ENCODE peak calls at places on chromosomes 2 and 18, in five cellular contexts. One of them, this sample, is unnamed.

GRCh38 chr18:46950064-46950656 is 32.8 kb downstream of the KATNAL2 start:
- DNase-seq in stomach: no peak
- DNase-seq in IMR-90: no peak
- DNase-seq in fibroblast of lung: no peak
- DNase-seq in K562: peak; percentile 16
- DNase-seq in this sample: peak; percentile 3

GRCh38 chr2:3498783-3499394 is 20.4 kb downstream of the ADI1 start:
- DNase-seq in stomach: no peak
- DNase-seq in IMR-90: no peak
- DNase-seq in fibroblast of lung: no peak
- DNase-seq in K562: no peak
- DNase-seq in this sample: no peak

GRCh38 chr2:147450661-147451060 is 394.2 kb upstream of the ACVR2A start:
- DNase-seq in stomach: no peak
- DNase-seq in IMR-90: no peak
- DNase-seq in fibroblast of lung: no peak
- DNase-seq in K562: no peak
- DNase-seq in this sample: no peak

GRCh38 chr18:48227206-48227605 is 182.0 kb downstream of the ZBTB7C start:
- DNase-seq in stomach: no peak
- DNase-seq in IMR-90: no peak
- DNase-seq in fibroblast of lung: no peak
- DNase-seq in K562: no peak
- DNase-seq in this sample: no peak

GRCh38 chr2:62333961-62334360 is 138.0 kb downstream of the B3GNT2 start:
- DNase-seq in stomach: no peak
- DNase-seq in IMR-90: no peak
- DNase-seq in fibroblast of lung: no peak
- DNase-seq in K562: no peak
- DNase-seq in this sample: no peak

GRCh38 chr2:237743024-237743423 is 55.6 kb upstream of the RBM44 start:
- DNase-seq in stomach: no peak
- DNase-seq in IMR-90: no peak
- DNase-seq in fibroblast of lung: no peak
- DNase-seq in K562: no peak
- DNase-seq in this sample: no peak

GRCh38 chr2:234771985-234772774 is 179.6 kb upstream of the SH3BP4 start:
- DNase-seq in stomach: no peak
- DNase-seq in IMR-90: peak; percentile 27
- DNase-seq in fibroblast of lung: peak; percentile 82
- DNase-seq in K562: no peak
- DNase-seq in this sample: peak; percentile 70

GRCh38 chr18:9454061-9454703 is 21.1 kb upstream of the RALBP1 start:
- DNase-seq in stomach: no peak
- DNase-seq in IMR-90: peak; percentile 49
- DNase-seq in fibroblast of lung: peak; percentile 90
- DNase-seq in K562: no peak
- DNase-seq in this sample: peak; percentile 29

GRCh38 chr2:144481666-144482065 is 38.3 kb downstream of the ZEB2 start:
- DNase-seq in stomach: no peak
- DNase-seq in IMR-90: no peak
- DNase-seq in fibroblast of lung: no peak
- DNase-seq in K562: no peak
- DNase-seq in this sample: no peak

GRCh38 chr2:8090748-8091700 is 590.8 kb upstream of the ID2 start:
- DNase-seq in stomach: no peak
- DNase-seq in IMR-90: peak; percentile 93
- DNase-seq in fibroblast of lung: peak; percentile 90
- DNase-seq in K562: peak; percentile 24
- DNase-seq in this sample: peak; percentile 89

GRCh38 chr18:77209587-77209986 is 40.1 kb upstream of the GALR1 start:
- DNase-seq in stomach: no peak
- DNase-seq in IMR-90: peak; percentile 90
- DNase-seq in fibroblast of lung: peak; percentile 42
- DNase-seq in K562: no peak
- DNase-seq in this sample: peak; percentile 17

GRCh38 chr2:25314514-25315315 is 27.0 kb downstream of the DNMT3A start:
- DNase-seq in stomach: peak; percentile 68
- DNase-seq in IMR-90: peak; percentile 29
- DNase-seq in fibroblast of lung: peak; percentile 55
- DNase-seq in K562: no peak
- DNase-seq in this sample: no peak

GRCh38 chr18:7987284-7987976 is 420.3 kb downstream of the PTPRM start:
- DNase-seq in stomach: no peak
- DNase-seq in IMR-90: peak; percentile 87
- DNase-seq in fibroblast of lung: peak; percentile 85
- DNase-seq in K562: no peak
- DNase-seq in this sample: peak; percentile 79

GRCh38 chr2:239819974-239820555 is 205.1 kb downstream of the NDUFA10 start:
- DNase-seq in stomach: peak; percentile 16
- DNase-seq in IMR-90: no peak
- DNase-seq in fibroblast of lung: peak; percentile 31
- DNase-seq in K562: no peak
- DNase-seq in this sample: no peak

GRCh38 chr2:218745559-218746469 is 35.2 kb downstream of the TTLL4 start:
- DNase-seq in stomach: peak; percentile 43
- DNase-seq in IMR-90: peak; percentile 65
- DNase-seq in fibroblast of lung: peak; percentile 55
- DNase-seq in K562: no peak
- DNase-seq in this sample: peak; percentile 40

GRCh38 chr2:197276156-197276555 is 34.4 kb downstream of the ANKRD44 start:
- DNase-seq in stomach: no peak
- DNase-seq in IMR-90: no peak
- DNase-seq in fibroblast of lung: no peak
- DNase-seq in K562: no peak
- DNase-seq in this sample: no peak

GRCh38 chr2:197273485-197273884 is 37.1 kb downstream of the ANKRD44 start:
- DNase-seq in stomach: peak; percentile 90
- DNase-seq in IMR-90: no peak
- DNase-seq in fibroblast of lung: peak; percentile 26
- DNase-seq in K562: no peak
- DNase-seq in this sample: no peak

GRCh38 chr2:197274937-197275336 is 35.6 kb downstream of the ANKRD44 start:
- DNase-seq in stomach: no peak
- DNase-seq in IMR-90: no peak
- DNase-seq in fibroblast of lung: no peak
- DNase-seq in K562: no peak
- DNase-seq in this sample: no peak

GRCh38 chr2:197277726-197278259 is 32.8 kb downstream of the ANKRD44 start:
- DNase-seq in stomach: no peak
- DNase-seq in IMR-90: no peak
- DNase-seq in fibroblast of lung: no peak
- DNase-seq in K562: no peak
- DNase-seq in this sample: no peak

DNA sequence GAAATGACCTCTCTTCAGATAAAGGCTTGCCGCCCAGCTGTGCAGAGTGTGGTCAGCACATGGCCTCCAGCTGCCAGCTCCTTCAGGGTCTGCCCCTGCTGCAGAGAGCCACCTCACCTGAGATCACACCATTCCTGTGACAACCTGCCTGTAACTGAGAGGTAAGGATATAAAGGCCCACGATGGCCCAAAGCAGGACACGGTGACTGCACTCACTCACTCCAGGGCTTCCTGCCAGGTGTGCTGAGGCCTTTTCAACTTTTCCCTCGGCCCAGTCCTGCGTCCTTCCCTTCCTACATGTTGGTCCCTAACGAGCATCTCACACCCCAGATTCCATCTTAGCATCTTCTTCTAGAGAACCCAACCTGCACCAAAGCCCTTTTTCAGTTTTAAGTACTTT is 36.2 kb downstream of the ANKRD44 start:
- DNase-seq in stomach: no peak
- DNase-seq in IMR-90: no peak
- DNase-seq in fibroblast of lung: no peak
- DNase-seq in K562: no peak
- DNase-seq in this sample: no peak
- TF ChIP-seq CTCF in stomach: no peak
- TF ChIP-seq CTCF in IMR-90: no peak
- TF ChIP-seq CTCF in fibroblast of lung: no peak
- TF ChIP-seq CTCF in K562: no peak
- TF ChIP-seq CTCF in this sample: no peak

GRCh38 chr2:109703798-109704197 is 89.6 kb downstream of the SOWAHC start:
- DNase-seq in stomach: no peak
- DNase-seq in IMR-90: no peak
- DNase-seq in fibroblast of lung: no peak
- DNase-seq in K562: no peak
- DNase-seq in this sample: no peak

GRCh38 chr2:109700680-109701274 is 86.6 kb downstream of the SOWAHC start:
- DNase-seq in stomach: no peak
- DNase-seq in IMR-90: no peak
- DNase-seq in fibroblast of lung: peak; percentile 5
- DNase-seq in K562: no peak
- DNase-seq in this sample: no peak

GRCh38 chr2:109703076-109703475 is 88.9 kb downstream of the SOWAHC start:
- DNase-seq in stomach: no peak
- DNase-seq in IMR-90: no peak
- DNase-seq in fibroblast of lung: peak; percentile 74
- DNase-seq in K562: no peak
- DNase-seq in this sample: peak; percentile 94

GRCh38 chr2:109701362-109701761 is 87.2 kb downstream of the SOWAHC start:
- DNase-seq in stomach: no peak
- DNase-seq in IMR-90: no peak
- DNase-seq in fibroblast of lung: peak; percentile 82
- DNase-seq in K562: no peak
- DNase-seq in this sample: no peak

GRCh38 chr2:109702250-109702985 is 88.3 kb downstream of the SOWAHC start:
- DNase-seq in stomach: no peak
- DNase-seq in IMR-90: peak; percentile 63
- DNase-seq in fibroblast of lung: peak; percentile 93
- DNase-seq in K562: no peak
- DNase-seq in this sample: peak; percentile 91
- H3K4me3 ChIP-seq in stomach: no peak overlapping the region
- H3K4me3 ChIP-seq in IMR-90: no peak overlapping the region
- H3K4me3 ChIP-seq in fibroblast of lung: no peak overlapping the region
- H3K4me3 ChIP-seq in K562: no peak overlapping the region
- H3K4me3 ChIP-seq in this sample: peak overlapping the region; percentile 15

GRCh38 chr18:58046087-58046793 is 2.2 kb downstream of the NEDD4L start:
- DNase-seq in stomach: no peak
- DNase-seq in IMR-90: no peak
- DNase-seq in fibroblast of lung: peak; percentile 21
- DNase-seq in K562: no peak
- DNase-seq in this sample: no peak
- TF ChIP-seq CTCF in stomach: no peak
- TF ChIP-seq CTCF in IMR-90: no peak
- TF ChIP-seq CTCF in fibroblast of lung: no peak
- TF ChIP-seq CTCF in K562: no peak
- TF ChIP-seq CTCF in this sample: no peak

GRCh38 chr2:73282924-73283544 is 1.2 kb downstream of the FBXO41 start:
- DNase-seq in stomach: no peak
- DNase-seq in IMR-90: no peak
- DNase-seq in fibroblast of lung: no peak
- DNase-seq in K562: no peak
- DNase-seq in this sample: no peak
- H3K4me3 ChIP-seq in stomach: peak overlapping the region; percentile 86
- H3K4me3 ChIP-seq in IMR-90: peak overlapping the region; percentile 63
- H3K4me3 ChIP-seq in fibroblast of lung: peak overlapping the region; percentile 63
- H3K4me3 ChIP-seq in K562: peak overlapping the region; percentile 58
- H3K4me3 ChIP-seq in this sample: no peak overlapping the region

GRCh38 chr2:142170847-142171246 is 40.0 kb upstream of the LRP1B start:
- DNase-seq in stomach: no peak
- DNase-seq in IMR-90: no peak
- DNase-seq in fibroblast of lung: no peak
- DNase-seq in K562: no peak
- DNase-seq in this sample: no peak

GRCh38 chr2:142165790-142166189 is 35.0 kb upstream of the LRP1B start:
- DNase-seq in stomach: no peak
- DNase-seq in IMR-90: peak; percentile 65
- DNase-seq in fibroblast of lung: peak; percentile 49
- DNase-seq in K562: no peak
- DNase-seq in this sample: peak; percentile 20
- TF ChIP-seq CTCF in stomach: no peak
- TF ChIP-seq CTCF in IMR-90: peak; percentile 57
- TF ChIP-seq CTCF in fibroblast of lung: peak; percentile 48
- TF ChIP-seq CTCF in K562: no peak
- TF ChIP-seq CTCF in this sample: peak; percentile 28

GRCh38 chr18:69400976-69401474 is 337 bp downstream of the DOK6 start:
- DNase-seq in stomach: no peak
- DNase-seq in IMR-90: peak; percentile 16
- DNase-seq in fibroblast of lung: peak; percentile 44
- DNase-seq in K562: no peak
- DNase-seq in this sample: peak; percentile 26

GRCh38 chr18:69399253-69399652 is 1.4 kb upstream of the DOK6 start:
- DNase-seq in stomach: no peak
- DNase-seq in IMR-90: no peak
- DNase-seq in fibroblast of lung: no peak
- DNase-seq in K562: no peak
- DNase-seq in this sample: no peak

GRCh38 chr18:69402219-69402989 is 1.7 kb downstream of the DOK6 start:
- DNase-seq in stomach: no peak
- DNase-seq in IMR-90: no peak
- DNase-seq in fibroblast of lung: peak; percentile 1
- DNase-seq in K562: no peak
- DNase-seq in this sample: no peak

GRCh38 chr18:69400253-69400975 is at the start of gene DOK6:
- DNase-seq in stomach: no peak
- DNase-seq in IMR-90: peak; percentile 69
- DNase-seq in fibroblast of lung: peak; percentile 85
- DNase-seq in K562: no peak
- DNase-seq in this sample: peak; percentile 55

DNA sequence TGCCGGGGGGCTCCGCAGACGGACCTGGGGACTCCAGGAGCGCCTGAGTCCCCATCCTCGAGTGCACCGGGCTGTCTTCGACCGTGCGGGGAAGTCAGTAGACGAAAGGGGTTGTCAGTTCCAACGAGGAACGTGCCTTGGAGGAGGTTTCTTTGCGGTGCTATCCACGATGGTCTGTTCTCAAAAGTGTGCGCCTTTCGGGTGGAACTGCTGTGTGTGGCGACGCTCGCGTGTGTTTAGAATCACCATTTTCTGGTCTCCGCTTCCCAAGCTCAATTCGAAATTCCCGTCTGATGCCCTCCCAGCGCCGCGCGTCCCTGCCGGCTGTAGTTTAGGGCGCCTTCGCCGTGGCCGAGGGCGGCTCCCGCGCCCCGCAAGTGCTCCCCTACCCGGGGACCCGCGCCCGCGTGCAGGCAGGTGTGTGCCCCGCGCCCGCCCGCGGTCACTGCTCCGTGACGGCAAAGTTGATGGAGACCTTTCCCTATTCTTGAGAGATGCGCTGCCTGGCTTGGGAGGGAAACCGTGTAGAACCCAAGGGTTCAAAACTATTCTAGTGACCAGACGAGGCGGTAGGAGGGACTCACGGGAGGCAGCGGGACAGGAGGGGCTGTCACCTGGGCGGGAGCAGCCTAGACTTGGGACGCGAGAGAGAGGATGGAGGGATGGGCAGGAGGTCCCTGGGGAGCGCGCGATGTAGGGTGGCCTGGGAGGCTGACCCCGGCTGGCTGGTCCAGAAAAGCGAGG is 959 bp downstream of the DOK6 start:
- DNase-seq in stomach: no peak
- DNase-seq in IMR-90: peak; percentile 8
- DNase-seq in fibroblast of lung: peak; percentile 30
- DNase-seq in K562: no peak
- DNase-seq in this sample: peak; percentile 14
- H3K4me3 ChIP-seq in stomach: peak overlapping the region; percentile 59
- H3K4me3 ChIP-seq in IMR-90: peak overlapping the region; percentile 42
- H3K4me3 ChIP-seq in fibroblast of lung: peak overlapping the region; percentile 71
- H3K4me3 ChIP-seq in K562: no peak overlapping the region
- H3K4me3 ChIP-seq in this sample: peak overlapping the region; percentile 66